ENCODE peak calls at places on chromosomes 2 and 18, in nine cellular contexts. One of them, this sample, is unnamed.

GRCh38 chr2:3667151-3667631 is 9.2 kb downstream of the ALLC start:
- DNase-seq in hypothalamus: no peak
- DNase-seq in HS-5: no peak
- DNase-seq in activated T-cell treated with anti-CD3 and anti-CD28 coated beads for 24 hours: no peak
- DNase-seq in effector memory CD8-positive, alpha-beta T cell: no peak
- DNase-seq in small intestine: no peak
- DNase-seq in lower lobe of right lung: no peak
- DNase-seq in activated CD4-positive, alpha-beta T cell treated with anti-CD3 and anti-CD28 coated beads, Interleukin-2, amount 50 U/mL, for 48 hours: no peak
- DNase-seq in HFFc6: no peak
- DNase-seq in this sample: no peak

GRCh38 chr2:159050426-159050825 is 82.0 kb downstream of the TANC1 start:
- DNase-seq in hypothalamus: no peak
- DNase-seq in HS-5: no peak
- DNase-seq in activated T-cell treated with anti-CD3 and anti-CD28 coated beads for 24 hours: no peak
- DNase-seq in effector memory CD8-positive, alpha-beta T cell: no peak
- DNase-seq in small intestine: no peak
- DNase-seq in lower lobe of right lung: no peak
- DNase-seq in activated CD4-positive, alpha-beta T cell treated with anti-CD3 and anti-CD28 coated beads, Interleukin-2, amount 50 U/mL, for 48 hours: no peak
- DNase-seq in HFFc6: no peak
- DNase-seq in this sample: no peak

GRCh38 chr2:39494784-39495251 is 57.7 kb upstream of the MAP4K3 start:
- DNase-seq in hypothalamus: no peak
- DNase-seq in HS-5: peak
- DNase-seq in activated T-cell treated with anti-CD3 and anti-CD28 coated beads for 24 hours: no peak
- DNase-seq in effector memory CD8-positive, alpha-beta T cell: no peak
- DNase-seq in small intestine: no peak
- DNase-seq in lower lobe of right lung: no peak
- DNase-seq in activated CD4-positive, alpha-beta T cell treated with anti-CD3 and anti-CD28 coated beads, Interleukin-2, amount 50 U/mL, for 48 hours: no peak
- DNase-seq in HFFc6: peak
- DNase-seq in this sample: peak

GRCh38 chr18:79679552-79680099 is at the start of gene CTDP1:
- DNase-seq in hypothalamus: peak
- DNase-seq in HS-5: no peak
- DNase-seq in activated T-cell treated with anti-CD3 and anti-CD28 coated beads for 24 hours: peak
- DNase-seq in effector memory CD8-positive, alpha-beta T cell: peak
- DNase-seq in small intestine: peak
- DNase-seq in lower lobe of right lung: peak
- DNase-seq in activated CD4-positive, alpha-beta T cell treated with anti-CD3 and anti-CD28 coated beads, Interleukin-2, amount 50 U/mL, for 48 hours: peak
- DNase-seq in HFFc6: peak
- DNase-seq in this sample: peak

GRCh38 chr18:49752095-49752457 is 61.3 kb downstream of the ACAA2 start:
- DNase-seq in hypothalamus: no peak
- DNase-seq in HS-5: no peak
- DNase-seq in activated T-cell treated with anti-CD3 and anti-CD28 coated beads for 24 hours: no peak
- DNase-seq in effector memory CD8-positive, alpha-beta T cell: no peak
- DNase-seq in small intestine: no peak
- DNase-seq in lower lobe of right lung: no peak
- DNase-seq in activated CD4-positive, alpha-beta T cell treated with anti-CD3 and anti-CD28 coated beads, Interleukin-2, amount 50 U/mL, for 48 hours: no peak
- DNase-seq in HFFc6: no peak
- DNase-seq in this sample: no peak

GRCh38 chr2:148994341-148994740 is 44.2 kb upstream of the LYPD6B start:
- DNase-seq in hypothalamus: no peak
- DNase-seq in HS-5: no peak
- DNase-seq in activated T-cell treated with anti-CD3 and anti-CD28 coated beads for 24 hours: no peak
- DNase-seq in effector memory CD8-positive, alpha-beta T cell: no peak
- DNase-seq in small intestine: peak
- DNase-seq in lower lobe of right lung: no peak
- DNase-seq in activated CD4-positive, alpha-beta T cell treated with anti-CD3 and anti-CD28 coated beads, Interleukin-2, amount 50 U/mL, for 48 hours: no peak
- DNase-seq in HFFc6: no peak
- DNase-seq in this sample: no peak

GRCh38 chr2:109356251-109357035 is 227.4 kb downstream of the SH3RF3 start:
- DNase-seq in hypothalamus: no peak
- DNase-seq in HS-5: no peak
- DNase-seq in activated T-cell treated with anti-CD3 and anti-CD28 coated beads for 24 hours: no peak
- DNase-seq in effector memory CD8-positive, alpha-beta T cell: no peak
- DNase-seq in small intestine: no peak
- DNase-seq in lower lobe of right lung: no peak
- DNase-seq in activated CD4-positive, alpha-beta T cell treated with anti-CD3 and anti-CD28 coated beads, Interleukin-2, amount 50 U/mL, for 48 hours: no peak
- DNase-seq in HFFc6: no peak
- DNase-seq in this sample: peak

GRCh38 chr2:170814551-170815245 is 2.0 kb upstream of the GAD1 start:
- DNase-seq in hypothalamus: no peak
- DNase-seq in HS-5: no peak
- DNase-seq in activated T-cell treated with anti-CD3 and anti-CD28 coated beads for 24 hours: no peak
- DNase-seq in effector memory CD8-positive, alpha-beta T cell: no peak
- DNase-seq in small intestine: no peak
- DNase-seq in lower lobe of right lung: no peak
- DNase-seq in activated CD4-positive, alpha-beta T cell treated with anti-CD3 and anti-CD28 coated beads, Interleukin-2, amount 50 U/mL, for 48 hours: no peak
- DNase-seq in HFFc6: no peak
- DNase-seq in this sample: peak

GRCh38 chr2:42074661-42075060 is 26.8 kb downstream of the PKDCC start:
- DNase-seq in hypothalamus: no peak
- DNase-seq in HS-5: no peak
- DNase-seq in activated T-cell treated with anti-CD3 and anti-CD28 coated beads for 24 hours: no peak
- DNase-seq in effector memory CD8-positive, alpha-beta T cell: no peak
- DNase-seq in small intestine: no peak
- DNase-seq in lower lobe of right lung: no peak
- DNase-seq in activated CD4-positive, alpha-beta T cell treated with anti-CD3 and anti-CD28 coated beads, Interleukin-2, amount 50 U/mL, for 48 hours: no peak
- DNase-seq in HFFc6: no peak
- DNase-seq in this sample: no peak

GRCh38 chr2:123157016-123157415 is 868.1 kb upstream of the CNTNAP5 start:
- DNase-seq in hypothalamus: no peak
- DNase-seq in HS-5: no peak
- DNase-seq in activated T-cell treated with anti-CD3 and anti-CD28 coated beads for 24 hours: no peak
- DNase-seq in effector memory CD8-positive, alpha-beta T cell: no peak
- DNase-seq in small intestine: no peak
- DNase-seq in lower lobe of right lung: no peak
- DNase-seq in activated CD4-positive, alpha-beta T cell treated with anti-CD3 and anti-CD28 coated beads, Interleukin-2, amount 50 U/mL, for 48 hours: no peak
- DNase-seq in HFFc6: no peak
- DNase-seq in this sample: no peak